ENCODE peak calls at places on chromosomes 11 and 22, in five cellular contexts. B is T-helper 9 cell; Q is sciatic nerve; D is ACHN; N is activated CD8-positive, alpha-beta memory T cell treated with anti-CD3 and anti-CD28 coated beads for 4 hours. I is an unnamed sample.

GRCh38 chr11:2772544-2773031 is 72.8 kb upstream of the KCNQ1OT1 start:
- DNase-seq in B (no peak), Q (peak), D (peak), N (no peak), I (peak)

GRCh38 chr11:31340903-31341572 is 28.5 kb downstream of the DCDC1 start:
- DNase-seq in B (no peak), Q (no peak), D (peak), N (no peak), I (peak)

GRCh38 chr11:123054301-123055065 is 7.5 kb downstream of the HSPA8 start:
- DNase-seq in B (no peak), Q (no peak), D (peak), N (no peak), I (peak)

GRCh38 chr11:84947970-84948600 is 679.1 kb downstream of the DLG2 start:
- DNase-seq in B (no peak), Q (no peak), D (no peak), N (no peak), I (peak)

GRCh38 chr22:46315976-46316375 is 19.3 kb downstream of the GTSE1 start:
- DNase-seq in B (no peak), Q (no peak), D (no peak), N (no peak), I (no peak)

GRCh38 chr11:103170865-103171264 is 61.6 kb downstream of the DYNC2H1 start:
- DNase-seq in B (no peak), Q (no peak), D (no peak), N (no peak), I (peak)

GRCh38 chr11:66363805-66364535 is 7.6 kb downstream of the SLC29A2 start:
- DNase-seq in B (peak), Q (no peak), D (peak), N (peak), I (peak)

GRCh38 chr11:39786682-39787081 is 1672.8 kb downstream of the LRRC4C start:
- DNase-seq in B (no peak), Q (no peak), D (no peak), N (no peak), I (no peak)

GRCh38 chr22:44268431-44269116 is 44.2 kb downstream of the SHISAL1 start:
- DNase-seq in B (no peak), Q (no peak), D (no peak), N (no peak), I (no peak)

GRCh38 chr11:45025716-45026492 is 75.2 kb upstream of the TP53I11 start:
- DNase-seq in B (no peak), Q (peak), D (no peak), N (no peak), I (no peak)

GRCh38 chr11:8384199-8384821 is 120.6 kb upstream of the LMO1 start:
- DNase-seq in B (no peak), Q (no peak), D (peak), N (no peak), I (peak)

GRCh38 chr22:27581688-27582087 is 219.9 kb downstream of the MN1 start:
- DNase-seq in B (no peak), Q (peak), D (no peak), N (no peak), I (no peak)

GRCh38 chr22:45237065-45237990 is 3.4 kb downstream of the KIAA0930 start:
- DNase-seq in B (no peak), Q (no peak), D (no peak), N (no peak), I (no peak)

GRCh38 chr22:19903513-19903912 is 38.1 kb upstream of the COMT start:
- DNase-seq in B (no peak), Q (no peak), D (no peak), N (no peak), I (no peak)